ENCODE peak calls at places on chromosomes 16 and 17, in nine cellular contexts. One of them, this sample, is unnamed.

GRCh38 chr17:17053446-17054379 is 11.5 kb downstream of the MPRIP start:
- DNase-seq in PC-9: no peak
- DNase-seq in fibroblast of lung: no peak
- DNase-seq in neural progenitor cell: no peak
- DNase-seq in HCT116: no peak
- DNase-seq in endothelial cell of umbilical vein: no peak
- DNase-seq in GM23248: no peak
- DNase-seq in GM12878: no peak
- DNase-seq in GM23338: no peak
- DNase-seq in this sample: no peak

GRCh38 chr16:81505011-81505660 is 60.5 kb downstream of the CMIP start:
- DNase-seq in PC-9: no peak
- DNase-seq in fibroblast of lung: no peak
- DNase-seq in neural progenitor cell: no peak
- DNase-seq in HCT116: peak
- DNase-seq in endothelial cell of umbilical vein: no peak
- DNase-seq in GM23248: no peak
- DNase-seq in GM12878: peak
- DNase-seq in GM23338: peak
- DNase-seq in this sample: no peak

GRCh38 chr17:230371-230770 is 48.9 kb upstream of the DOC2B start:
- DNase-seq in PC-9: no peak
- DNase-seq in fibroblast of lung: no peak
- DNase-seq in neural progenitor cell: no peak
- DNase-seq in HCT116: no peak
- DNase-seq in endothelial cell of umbilical vein: no peak
- DNase-seq in GM23248: no peak
- DNase-seq in GM12878: no peak
- DNase-seq in GM23338: no peak
- DNase-seq in this sample: no peak

GRCh38 chr16:87582221-87582965 is 19.9 kb upstream of the JPH3 start:
- DNase-seq in PC-9: peak
- DNase-seq in fibroblast of lung: peak
- DNase-seq in neural progenitor cell: peak
- DNase-seq in HCT116: no peak
- DNase-seq in endothelial cell of umbilical vein: no peak
- DNase-seq in GM23248: peak
- DNase-seq in GM12878: no peak
- DNase-seq in GM23338: peak
- DNase-seq in this sample: no peak

GRCh38 chr16:24736758-24737157 is 7.3 kb downstream of the TNRC6A start:
- DNase-seq in PC-9: peak
- DNase-seq in fibroblast of lung: no peak
- DNase-seq in neural progenitor cell: no peak
- DNase-seq in HCT116: no peak
- DNase-seq in endothelial cell of umbilical vein: no peak
- DNase-seq in GM23248: no peak
- DNase-seq in GM12878: no peak
- DNase-seq in GM23338: no peak
- DNase-seq in this sample: no peak

GRCh38 chr16:12260647-12261262 is 284.2 kb downstream of the SNX29 start:
- DNase-seq in PC-9: no peak
- DNase-seq in fibroblast of lung: peak
- DNase-seq in neural progenitor cell: peak
- DNase-seq in HCT116: peak
- DNase-seq in endothelial cell of umbilical vein: no peak
- DNase-seq in GM23248: no peak
- DNase-seq in GM12878: no peak
- DNase-seq in GM23338: peak
- DNase-seq in this sample: no peak

GRCh38 chr16:24178496-24178895 is 77.6 kb upstream of the CACNG3 start:
- DNase-seq in PC-9: no peak
- DNase-seq in fibroblast of lung: no peak
- DNase-seq in neural progenitor cell: peak
- DNase-seq in HCT116: no peak
- DNase-seq in endothelial cell of umbilical vein: no peak
- DNase-seq in GM23248: peak
- DNase-seq in GM12878: no peak
- DNase-seq in GM23338: peak
- DNase-seq in this sample: no peak

GRCh38 chr17:59327891-59328290 is 3.6 kb upstream of the YPEL2 start:
- DNase-seq in PC-9: no peak
- DNase-seq in fibroblast of lung: no peak
- DNase-seq in neural progenitor cell: no peak
- DNase-seq in HCT116: no peak
- DNase-seq in endothelial cell of umbilical vein: no peak
- DNase-seq in GM23248: no peak
- DNase-seq in GM12878: no peak
- DNase-seq in GM23338: no peak
- DNase-seq in this sample: peak

GRCh38 chr16:58907297-58907696 is 173.2 kb upstream of the GOT2 start:
- DNase-seq in PC-9: no peak
- DNase-seq in fibroblast of lung: peak
- DNase-seq in neural progenitor cell: no peak
- DNase-seq in HCT116: no peak
- DNase-seq in endothelial cell of umbilical vein: no peak
- DNase-seq in GM23248: no peak
- DNase-seq in GM12878: no peak
- DNase-seq in GM23338: no peak
- DNase-seq in this sample: no peak

GRCh38 chr17:31072186-31072585 is 22.6 kb upstream of the NF1 start:
- DNase-seq in PC-9: peak
- DNase-seq in fibroblast of lung: no peak
- DNase-seq in neural progenitor cell: peak
- DNase-seq in HCT116: no peak
- DNase-seq in endothelial cell of umbilical vein: no peak
- DNase-seq in GM23248: peak
- DNase-seq in GM12878: no peak
- DNase-seq in GM23338: peak
- DNase-seq in this sample: no peak

GRCh38 chr16:88617268-88618031 is 20.9 kb upstream of the IL17C start:
- DNase-seq in PC-9: no peak
- DNase-seq in fibroblast of lung: no peak
- DNase-seq in neural progenitor cell: no peak
- DNase-seq in HCT116: no peak
- DNase-seq in endothelial cell of umbilical vein: no peak
- DNase-seq in GM23248: no peak
- DNase-seq in GM12878: no peak
- DNase-seq in GM23338: no peak
- DNase-seq in this sample: peak

GRCh38 chr17:63221941-63222340 is 224.2 kb downstream of the CYB561 start:
- DNase-seq in PC-9: no peak
- DNase-seq in fibroblast of lung: no peak
- DNase-seq in neural progenitor cell: no peak
- DNase-seq in HCT116: no peak
- DNase-seq in endothelial cell of umbilical vein: no peak
- DNase-seq in GM23248: no peak
- DNase-seq in GM12878: no peak
- DNase-seq in GM23338: no peak
- DNase-seq in this sample: no peak

GRCh38 chr17:35094902-35095301 is 24.8 kb downstream of the RAD51D start:
- DNase-seq in PC-9: peak
- DNase-seq in fibroblast of lung: peak
- DNase-seq in neural progenitor cell: no peak
- DNase-seq in HCT116: peak
- DNase-seq in endothelial cell of umbilical vein: peak
- DNase-seq in GM23248: peak
- DNase-seq in GM12878: no peak
- DNase-seq in GM23338: no peak
- DNase-seq in this sample: peak

DNA sequence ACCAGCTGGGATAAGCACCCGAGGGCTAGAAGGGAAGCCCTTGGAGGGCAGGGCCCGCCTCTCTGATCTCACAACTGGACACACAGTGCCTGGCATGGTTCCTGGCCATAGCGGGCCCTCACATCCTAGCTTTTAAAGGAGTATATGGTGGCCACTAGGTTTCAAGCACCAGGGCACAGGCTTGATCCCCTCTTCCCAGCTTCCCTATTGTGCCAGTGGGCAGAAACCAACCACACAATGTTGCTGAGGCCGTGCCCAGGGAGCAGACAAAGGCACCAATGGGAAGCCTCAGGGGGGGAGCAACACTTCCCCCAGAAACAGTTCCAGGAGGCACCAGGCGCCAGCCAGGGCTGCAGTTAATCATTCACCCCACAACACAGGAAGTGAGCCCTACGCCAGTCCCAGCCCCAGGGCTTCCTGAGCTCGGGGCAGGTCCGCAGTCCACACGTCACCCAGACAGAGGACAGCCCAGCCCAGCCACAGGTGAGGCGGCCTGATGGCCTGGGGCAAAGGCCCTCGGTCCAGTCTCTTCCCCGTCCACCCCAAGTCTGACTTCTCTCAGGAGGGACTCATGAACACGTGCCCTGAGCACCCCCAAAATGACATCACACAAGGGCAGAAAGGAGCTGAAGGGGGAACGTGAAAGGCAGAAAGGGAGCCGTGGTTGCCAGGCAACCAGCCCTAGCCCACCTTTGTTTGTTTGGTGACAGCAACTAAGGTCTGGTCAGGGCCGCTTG is 12.8 kb downstream of the SMIM5 start:
- DNase-seq in PC-9: peak
- DNase-seq in fibroblast of lung: no peak
- DNase-seq in neural progenitor cell: no peak
- DNase-seq in HCT116: peak
- DNase-seq in endothelial cell of umbilical vein: peak
- DNase-seq in GM23248: no peak
- DNase-seq in GM12878: peak
- DNase-seq in GM23338: no peak
- DNase-seq in this sample: peak
- H3K4me2 ChIP-seq in PC-9: peak
- H3K4me2 ChIP-seq in fibroblast of lung: no peak
- H3K4me2 ChIP-seq in neural progenitor cell: no peak
- H3K4me2 ChIP-seq in HCT116: peak
- H3K4me2 ChIP-seq in endothelial cell of umbilical vein: peak
- H3K4me2 ChIP-seq in GM23248: no peak
- H3K4me2 ChIP-seq in GM12878: peak
- H3K4me2 ChIP-seq in GM23338: no peak
- H3K4me2 ChIP-seq in this sample: peak

DNA sequence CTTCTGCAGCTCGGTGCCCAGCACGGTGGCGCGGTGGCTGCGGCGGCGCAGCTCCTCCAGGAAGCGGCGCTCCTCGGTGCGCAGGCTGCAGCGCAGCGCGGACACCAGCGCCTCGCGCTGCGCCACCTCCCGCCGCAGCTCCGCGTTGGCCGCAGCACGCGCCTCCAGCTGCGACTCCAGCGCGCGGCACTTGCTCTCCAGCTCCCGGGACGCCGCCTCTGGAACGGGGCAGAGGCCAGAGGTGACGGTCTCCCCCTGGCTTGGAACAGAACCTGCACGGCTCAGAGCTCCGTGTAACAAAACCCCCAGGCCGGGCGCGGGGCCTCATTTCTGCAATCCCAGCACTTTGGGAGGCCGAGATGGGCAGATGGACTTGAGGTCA is 13.2 kb upstream of the CLUH start:
- DNase-seq in PC-9: no peak
- DNase-seq in fibroblast of lung: peak
- DNase-seq in neural progenitor cell: peak
- DNase-seq in HCT116: no peak
- DNase-seq in endothelial cell of umbilical vein: peak
- DNase-seq in GM23248: peak
- DNase-seq in GM12878: no peak
- DNase-seq in GM23338: peak
- DNase-seq in this sample: peak
- TF ChIP-seq EZH2 in PC-9: no peak
- TF ChIP-seq EZH2 in fibroblast of lung: no peak
- TF ChIP-seq EZH2 in neural progenitor cell: peak
- TF ChIP-seq EZH2 in HCT116: no peak
- TF ChIP-seq EZH2 in endothelial cell of umbilical vein: no peak
- TF ChIP-seq EZH2 in GM23248: no peak
- TF ChIP-seq EZH2 in GM12878: no peak
- TF ChIP-seq EZH2 in GM23338: no peak
- TF ChIP-seq EZH2 in this sample: no peak

DNA sequence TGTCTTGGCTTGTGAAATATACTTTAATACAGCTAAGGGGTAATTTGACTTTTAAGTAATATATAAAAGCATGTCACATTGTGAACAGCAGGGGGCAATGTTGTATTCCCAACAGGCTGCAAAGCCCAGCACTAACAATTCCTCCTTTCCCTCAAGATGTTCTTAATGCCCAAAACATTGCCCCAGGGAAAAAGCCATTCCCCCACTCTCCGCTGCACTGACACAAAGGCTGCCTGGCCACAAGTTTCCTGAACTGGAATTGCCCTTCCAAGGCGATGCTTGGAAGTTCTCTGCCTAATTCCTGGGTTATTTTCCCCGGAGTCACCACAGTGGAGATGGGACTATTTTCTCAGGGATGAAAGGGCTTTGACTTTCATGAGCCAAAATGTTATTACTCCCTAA is 27.2 kb downstream of the CLEC16A start:
- DNase-seq in PC-9: peak
- DNase-seq in fibroblast of lung: peak
- DNase-seq in neural progenitor cell: peak
- DNase-seq in HCT116: peak
- DNase-seq in endothelial cell of umbilical vein: peak
- DNase-seq in GM23248: peak
- DNase-seq in GM12878: no peak
- DNase-seq in GM23338: peak
- DNase-seq in this sample: peak
- H3K4me2 ChIP-seq in PC-9: peak
- H3K4me2 ChIP-seq in fibroblast of lung: no peak
- H3K4me2 ChIP-seq in neural progenitor cell: no peak
- H3K4me2 ChIP-seq in HCT116: no peak
- H3K4me2 ChIP-seq in endothelial cell of umbilical vein: no peak
- H3K4me2 ChIP-seq in GM23248: peak
- H3K4me2 ChIP-seq in GM12878: no peak
- H3K4me2 ChIP-seq in GM23338: no peak
- H3K4me2 ChIP-seq in this sample: peak

GRCh38 chr16:86580798-86581185 is 2.4 kb downstream of the FOXL1 start:
- DNase-seq in PC-9: no peak
- DNase-seq in fibroblast of lung: no peak
- DNase-seq in neural progenitor cell: no peak
- DNase-seq in HCT116: no peak
- DNase-seq in endothelial cell of umbilical vein: no peak
- DNase-seq in GM23248: no peak
- DNase-seq in GM12878: no peak
- DNase-seq in GM23338: no peak
- DNase-seq in this sample: no peak

GRCh38 chr16:86579268-86580062 is 1.1 kb downstream of the FOXL1 start:
- DNase-seq in PC-9: no peak
- DNase-seq in fibroblast of lung: no peak
- DNase-seq in neural progenitor cell: peak
- DNase-seq in HCT116: no peak
- DNase-seq in endothelial cell of umbilical vein: no peak
- DNase-seq in GM23248: peak
- DNase-seq in GM12878: no peak
- DNase-seq in GM23338: peak
- DNase-seq in this sample: no peak

GRCh38 chr16:86581458-86581857 is 3.1 kb downstream of the FOXL1 start:
- DNase-seq in PC-9: no peak
- DNase-seq in fibroblast of lung: no peak
- DNase-seq in neural progenitor cell: no peak
- DNase-seq in HCT116: no peak
- DNase-seq in endothelial cell of umbilical vein: no peak
- DNase-seq in GM23248: peak
- DNase-seq in GM12878: no peak
- DNase-seq in GM23338: no peak
- DNase-seq in this sample: no peak

GRCh38 chr16:86578499-86579267 is at the start of gene FOXL1:
- DNase-seq in PC-9: no peak
- DNase-seq in fibroblast of lung: no peak
- DNase-seq in neural progenitor cell: peak
- DNase-seq in HCT116: no peak
- DNase-seq in endothelial cell of umbilical vein: no peak
- DNase-seq in GM23248: peak
- DNase-seq in GM12878: no peak
- DNase-seq in GM23338: peak
- DNase-seq in this sample: no peak

GRCh38 chr16:86580063-86580797 is 1.9 kb downstream of the FOXL1 start:
- DNase-seq in PC-9: no peak
- DNase-seq in fibroblast of lung: peak
- DNase-seq in neural progenitor cell: no peak
- DNase-seq in HCT116: no peak
- DNase-seq in endothelial cell of umbilical vein: no peak
- DNase-seq in GM23248: peak
- DNase-seq in GM12878: no peak
- DNase-seq in GM23338: no peak
- DNase-seq in this sample: no peak
- TF ChIP-seq EZH2 in PC-9: no peak
- TF ChIP-seq EZH2 in fibroblast of lung: no peak
- TF ChIP-seq EZH2 in neural progenitor cell: no peak
- TF ChIP-seq EZH2 in HCT116: no peak
- TF ChIP-seq EZH2 in endothelial cell of umbilical vein: no peak
- TF ChIP-seq EZH2 in GM23248: no peak
- TF ChIP-seq EZH2 in GM12878: no peak
- TF ChIP-seq EZH2 in GM23338: peak
- TF ChIP-seq EZH2 in this sample: no peak

This sample was measured in PC-3.